ENCODE peak calls at places on chromosome 20, in four cellular contexts. Z is adrenal gland, G is left ventricle myocardium inferior, L is lung. E is an unnamed sample.
A peak's percentile ranks its signal among the peaks of the same experiment; 100 is the strongest.

GRCh38 chr20:61872371-61872900 is 193.2 kb downstream of the TAF4 start:
- DNase-seq in Z (no peak), G (no peak), L (no peak), E (no peak)

GRCh38 chr20:38764563-38765355 is 16.5 kb downstream of the ACTR5 start:
- DNase-seq in G (no peak), L (no peak), Z (peak; percentile 86), E (no peak)

GRCh38 chr20:5718896-5719595 is 31.2 kb upstream of the SHLD1 start:
- DNase-seq in G (peak; percentile 55), Z (peak; percentile 85), L (no peak), E (no peak)

GRCh38 chr20:438581-439469 is 23.5 kb downstream of the TBC1D20 start:
- DNase-seq in L (no peak), G (no peak), Z (no peak), E (no peak)

GRCh38 chr20:51083447-51083846 is 60.5 kb upstream of the KCNG1 start:
- DNase-seq in G (no peak), L (no peak), Z (no peak), E (no peak)

GRCh38 chr20:61271273-61272221 is 19.5 kb downstream of the CDH4 start:
- DNase-seq in L (no peak), Z (no peak), G (no peak), E (no peak)

GRCh38 chr20:2911200-2911599 is 37.9 kb downstream of the PTPRA start:
- DNase-seq in G (no peak), L (no peak), Z (no peak), E (no peak)

GRCh38 chr20:5002077-5002413 is 735 bp upstream of the SLC23A2 start:
- DNase-seq in Z (no peak), L (no peak), G (peak; percentile 18), E (peak; percentile 20)

DNA sequence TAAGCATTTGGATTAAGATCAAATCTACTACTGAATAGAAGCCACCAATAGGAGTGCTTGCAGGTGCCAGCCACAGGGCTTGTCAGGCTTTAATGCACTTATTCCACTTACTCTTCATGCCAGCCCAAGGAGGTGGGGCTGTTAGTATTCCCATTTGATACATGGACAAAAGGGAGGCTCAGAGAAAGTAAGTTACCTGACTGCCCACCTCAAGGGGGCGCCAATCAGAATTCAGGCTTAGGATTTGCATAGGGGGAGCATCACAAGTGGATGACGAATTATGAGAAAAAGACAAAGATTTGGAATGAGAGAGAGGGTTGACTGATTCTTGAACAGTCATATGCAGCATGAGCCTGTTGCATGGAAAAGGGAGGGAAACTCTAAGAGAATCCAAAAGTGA is 188.4 kb upstream of the TSHZ2 start:
- DNase-seq in Z (no peak), L (no peak), G (no peak), E (peak; percentile 43)
- TF ChIP-seq CTCF in Z (no peak), L (no peak), G (peak; percentile 25), E (peak; percentile 63)

GRCh38 chr20:49982346-49983122 is at the start of gene SNAI1:
- DNase-seq in G (peak; percentile 72), Z (peak; percentile 85), L (peak; percentile 77), E (peak; percentile 82)
- TF ChIP-seq CTCF in G (peak; percentile 74), Z (peak; percentile 17), L (peak; percentile 1), E (peak; percentile 69)

GRCh38 chr20:58192567-58192966 is 35.9 kb downstream of the ANKRD60 start:
- DNase-seq in G (no peak), L (no peak), Z (no peak), E (peak; percentile 44)
- TF ChIP-seq CTCF in G (peak; percentile 66), L (peak; percentile 18), Z (peak; percentile 54), E (peak; percentile 68)

GRCh38 chr20:44204832-44205215 is 5.7 kb downstream of the OSER1 start:
- DNase-seq in L (no peak), G (no peak), Z (no peak), E (no peak)

GRCh38 chr20:44206132-44206531 is 4.4 kb downstream of the OSER1 start:
- DNase-seq in L (no peak), G (no peak), Z (no peak), E (no peak)

GRCh38 chr20:44207066-44207723 is 3.4 kb downstream of the OSER1 start:
- DNase-seq in L (no peak), G (no peak), Z (no peak), E (no peak)

GRCh38 chr20:44203161-44203560 is 7.4 kb downstream of the OSER1 start:
- DNase-seq in G (no peak), L (no peak), Z (no peak), E (no peak)

DNA sequence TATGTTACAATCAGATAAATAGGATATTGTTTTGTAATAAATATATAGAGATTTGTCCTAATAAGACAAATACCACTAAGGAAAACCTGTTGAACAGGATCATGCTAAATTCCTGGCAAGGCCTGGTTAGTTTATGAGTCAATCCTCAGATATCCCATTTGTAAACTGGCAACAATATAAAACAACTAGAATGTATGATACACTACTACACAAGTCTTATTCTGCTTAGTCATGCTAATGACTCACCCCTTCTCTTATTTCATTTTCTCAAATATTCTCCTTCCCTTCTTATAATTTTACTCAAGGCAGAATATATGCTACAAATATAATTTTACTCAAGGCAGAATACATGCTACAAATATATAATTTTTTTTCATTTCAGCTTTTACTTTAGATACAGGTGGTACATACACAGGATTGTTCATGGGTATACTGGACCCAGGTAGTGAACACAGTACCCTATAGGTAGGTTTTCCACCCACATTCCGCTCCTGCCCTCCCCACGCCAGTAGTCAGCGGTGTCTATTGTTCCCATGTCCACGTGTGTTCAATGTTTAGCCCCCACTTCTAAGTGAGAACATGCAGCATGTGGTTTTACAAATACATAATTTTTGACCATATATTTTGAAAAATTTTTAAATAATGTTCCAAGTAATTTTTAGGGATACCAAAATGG is 6.3 kb downstream of the OSER1 start:
- DNase-seq in G (no peak), Z (no peak), L (no peak), E (no peak)
- TF ChIP-seq CTCF in G (no peak), Z (no peak), L (no peak), E (no peak)

GRCh38 chr20:42483694-42484303 is 705.9 kb downstream of the PTPRT start:
- DNase-seq in G (no peak), L (no peak), Z (no peak), E (peak; percentile 74)
- TF ChIP-seq CTCF in G (peak; percentile 32), L (no peak), Z (no peak), E (peak; percentile 82)

GRCh38 chr20:21529863-21530262 is 16.0 kb upstream of the NKX2-2 start:
- DNase-seq in G (no peak), L (no peak), Z (no peak), E (no peak)
- TF ChIP-seq CTCF in G (no peak), L (no peak), Z (peak; percentile 53), E (peak; percentile 37)

DNA sequence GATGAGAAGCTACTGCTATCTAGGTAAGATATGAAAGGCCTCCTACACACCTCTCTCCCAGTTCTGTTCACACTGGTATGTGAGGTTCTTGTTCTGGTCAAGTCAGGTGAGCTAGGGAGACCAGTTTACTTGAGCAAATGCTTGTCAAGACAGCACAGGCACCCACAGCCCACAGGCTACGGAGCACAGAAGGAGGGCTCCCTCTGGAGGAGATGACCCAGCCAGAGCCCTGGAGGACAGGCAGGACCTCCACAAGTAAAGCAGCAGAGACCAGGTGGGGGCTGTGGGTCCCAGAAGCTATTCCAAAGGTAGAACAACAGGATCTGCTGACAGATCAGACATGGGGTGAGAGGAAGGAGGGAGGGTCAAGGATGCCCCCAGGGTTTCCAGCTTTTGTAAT is 13.2 kb downstream of the MMP24OS start:
- DNase-seq in Z (no peak), L (no peak), G (no peak), E (no peak)
- TF ChIP-seq CTCF in Z (no peak), L (no peak), G (no peak), E (no peak)

GRCh38 chr20:41380551-41381262 is 14.1 kb upstream of the EMILIN3 start:
- DNase-seq in G (no peak), Z (no peak), L (no peak), E (no peak)
- TF ChIP-seq CTCF in G (no peak), Z (no peak), L (no peak), E (no peak)

E was measured in glutamatergic neuron.